ENCODE peak calls at places on chromosome 10, in nine cellular contexts. One of them, this sample, is unnamed.
A peak's percentile ranks its signal among the peaks of the same experiment; 100 is the strongest.

GRCh38 chr10:105017116-105017515 is 376.0 kb downstream of the SORCS3 start:
- DNase-seq in sigmoid colon: no peak
- DNase-seq in nucleus accumbens: no peak
- DNase-seq in stimulated activated CD8-positive, alpha-beta memory T cell treated with anti-CD3 and anti-CD28 coated beads, Interleukin-7, amount 100 ng/mL, for 24 hours: no peak
- DNase-seq in H54: no peak
- DNase-seq in HCT116: no peak
- DNase-seq in putamen: no peak
- DNase-seq in activated naive CD4-positive, alpha-beta T cell treated with Interleukin-2 at 50 U/mL for 16 hours: no peak
- DNase-seq in T-cell: no peak
- DNase-seq in this sample: no peak

GRCh38 chr10:17548786-17549185 is 68.4 kb downstream of the HACD1 start:
- DNase-seq in sigmoid colon: no peak
- DNase-seq in nucleus accumbens: no peak
- DNase-seq in stimulated activated CD8-positive, alpha-beta memory T cell treated with anti-CD3 and anti-CD28 coated beads, Interleukin-7, amount 100 ng/mL, for 24 hours: no peak
- DNase-seq in H54: no peak
- DNase-seq in HCT116: no peak
- DNase-seq in putamen: no peak
- DNase-seq in activated naive CD4-positive, alpha-beta T cell treated with Interleukin-2 at 50 U/mL for 16 hours: no peak
- DNase-seq in T-cell: no peak
- DNase-seq in this sample: no peak

GRCh38 chr10:97235353-97235752 is 49.6 kb upstream of the SLIT1 start:
- DNase-seq in sigmoid colon: no peak
- DNase-seq in nucleus accumbens: no peak
- DNase-seq in stimulated activated CD8-positive, alpha-beta memory T cell treated with anti-CD3 and anti-CD28 coated beads, Interleukin-7, amount 100 ng/mL, for 24 hours: no peak
- DNase-seq in H54: no peak
- DNase-seq in HCT116: no peak
- DNase-seq in putamen: no peak
- DNase-seq in activated naive CD4-positive, alpha-beta T cell treated with Interleukin-2 at 50 U/mL for 16 hours: no peak
- DNase-seq in T-cell: no peak
- DNase-seq in this sample: no peak

GRCh38 chr10:86225098-86225782 is 141.4 kb downstream of the GRID1 start:
- DNase-seq in sigmoid colon: no peak
- DNase-seq in nucleus accumbens: no peak
- DNase-seq in stimulated activated CD8-positive, alpha-beta memory T cell treated with anti-CD3 and anti-CD28 coated beads, Interleukin-7, amount 100 ng/mL, for 24 hours: no peak
- DNase-seq in H54: peak; percentile 95
- DNase-seq in HCT116: no peak
- DNase-seq in putamen: no peak
- DNase-seq in activated naive CD4-positive, alpha-beta T cell treated with Interleukin-2 at 50 U/mL for 16 hours: no peak
- DNase-seq in T-cell: no peak
- DNase-seq in this sample: no peak

GRCh38 chr10:6920072-6921019 is 340.3 kb upstream of the PRKCQ start:
- DNase-seq in sigmoid colon: peak; percentile 82
- DNase-seq in nucleus accumbens: peak; percentile 44
- DNase-seq in stimulated activated CD8-positive, alpha-beta memory T cell treated with anti-CD3 and anti-CD28 coated beads, Interleukin-7, amount 100 ng/mL, for 24 hours: peak; percentile 48
- DNase-seq in H54: no peak
- DNase-seq in HCT116: peak; percentile 23
- DNase-seq in putamen: peak; percentile 80
- DNase-seq in activated naive CD4-positive, alpha-beta T cell treated with Interleukin-2 at 50 U/mL for 16 hours: peak; percentile 84
- DNase-seq in T-cell: peak; percentile 69
- DNase-seq in this sample: peak; percentile 64

GRCh38 chr10:78859769-78860168 is 209.0 kb upstream of the ZMIZ1 start:
- DNase-seq in sigmoid colon: no peak
- DNase-seq in nucleus accumbens: no peak
- DNase-seq in stimulated activated CD8-positive, alpha-beta memory T cell treated with anti-CD3 and anti-CD28 coated beads, Interleukin-7, amount 100 ng/mL, for 24 hours: no peak
- DNase-seq in H54: no peak
- DNase-seq in HCT116: no peak
- DNase-seq in putamen: no peak
- DNase-seq in activated naive CD4-positive, alpha-beta T cell treated with Interleukin-2 at 50 U/mL for 16 hours: no peak
- DNase-seq in T-cell: no peak
- DNase-seq in this sample: no peak

GRCh38 chr10:63137306-63137705 is 4.2 kb downstream of the NRBF2 start:
- DNase-seq in sigmoid colon: no peak
- DNase-seq in nucleus accumbens: no peak
- DNase-seq in stimulated activated CD8-positive, alpha-beta memory T cell treated with anti-CD3 and anti-CD28 coated beads, Interleukin-7, amount 100 ng/mL, for 24 hours: no peak
- DNase-seq in H54: no peak
- DNase-seq in HCT116: no peak
- DNase-seq in putamen: no peak
- DNase-seq in activated naive CD4-positive, alpha-beta T cell treated with Interleukin-2 at 50 U/mL for 16 hours: no peak
- DNase-seq in T-cell: no peak
- DNase-seq in this sample: no peak

GRCh38 chr10:98684019-98684899 is 237.5 kb upstream of the HPS1 start:
- DNase-seq in sigmoid colon: no peak
- DNase-seq in nucleus accumbens: no peak
- DNase-seq in stimulated activated CD8-positive, alpha-beta memory T cell treated with anti-CD3 and anti-CD28 coated beads, Interleukin-7, amount 100 ng/mL, for 24 hours: no peak
- DNase-seq in H54: no peak
- DNase-seq in HCT116: no peak
- DNase-seq in putamen: no peak
- DNase-seq in activated naive CD4-positive, alpha-beta T cell treated with Interleukin-2 at 50 U/mL for 16 hours: no peak
- DNase-seq in T-cell: no peak
- DNase-seq in this sample: no peak

GRCh38 chr10:113947138-113948011 is 92.9 kb downstream of the NHLRC2 start:
- DNase-seq in sigmoid colon: no peak
- DNase-seq in nucleus accumbens: no peak
- DNase-seq in stimulated activated CD8-positive, alpha-beta memory T cell treated with anti-CD3 and anti-CD28 coated beads, Interleukin-7, amount 100 ng/mL, for 24 hours: no peak
- DNase-seq in H54: no peak
- DNase-seq in HCT116: no peak
- DNase-seq in putamen: no peak
- DNase-seq in activated naive CD4-positive, alpha-beta T cell treated with Interleukin-2 at 50 U/mL for 16 hours: no peak
- DNase-seq in T-cell: no peak
- DNase-seq in this sample: no peak

This sample was measured in substantia nigra.